ENCODE peak calls at places on chromosome 10, in eight cellular contexts. E, H, U, G, L, M, T and X are unnamed samples.

GRCh38 chr10:4294996-4295792 is 510.2 kb upstream of the KLF6 start:
- DNase-seq in E (no peak), H (no peak), U (no peak), G (no peak), L (no peak), M (no peak), T (no peak), X (no peak)

GRCh38 chr10:74371696-74372095 is 220.7 kb downstream of the ADK start:
- DNase-seq in E (no peak), H (no peak), U (no peak), G (no peak), L (no peak), M (no peak), T (no peak), X (no peak)

GRCh38 chr10:1643161-1643910 is 94.0 kb downstream of the ADARB2 start:
- DNase-seq in E (no peak), H (no peak), U (no peak), G (no peak), L (peak), M (no peak), T (no peak), X (no peak)

GRCh38 chr10:114729103-114729659 is 71.1 kb upstream of the ABLIM1 start:
- DNase-seq in E (no peak), H (no peak), U (no peak), G (no peak), L (no peak), M (no peak), T (no peak), X (no peak)

GRCh38 chr10:79221110-79222051 is 125.9 kb upstream of the PPIF start:
- DNase-seq in E (no peak), H (no peak), U (peak), G (no peak), L (no peak), M (no peak), T (no peak), X (no peak)

GRCh38 chr10:43160067-43160918 is 22.0 kb downstream of the CSGALNACT2 start:
- DNase-seq in E (no peak), H (no peak), U (peak), G (no peak), L (peak), M (peak), T (no peak), X (no peak)

GRCh38 chr10:70666960-70667798 is 5.1 kb upstream of the ADAMTS14 start:
- DNase-seq in E (no peak), H (no peak), U (no peak), G (no peak), L (no peak), M (no peak), T (no peak), X (no peak)

GRCh38 chr10:33211123-33211878 is 123.2 kb downstream of the NRP1 start:
- DNase-seq in E (no peak), H (no peak), U (peak), G (no peak), L (no peak), M (no peak), T (no peak), X (peak)

GRCh38 chr10:14820775-14821154 is 17.1 kb downstream of the CDNF start:
- DNase-seq in E (no peak), H (no peak), U (no peak), G (no peak), L (no peak), M (no peak), T (no peak), X (no peak)

GRCh38 chr10:14414901-14415300 is 84.2 kb upstream of the FRMD4A start:
- DNase-seq in E (no peak), H (no peak), U (peak), G (no peak), L (no peak), M (no peak), T (no peak), X (no peak)

GRCh38 chr10:54372164-54372563 is 428.9 kb downstream of the PCDH15 start:
- DNase-seq in E (no peak), H (no peak), U (no peak), G (no peak), L (no peak), M (no peak), T (no peak), X (no peak)

GRCh38 chr10:772227-772637 is 82.8 kb upstream of the DIP2C start:
- DNase-seq in E (no peak), H (no peak), U (no peak), G (no peak), L (no peak), M (no peak), T (peak), X (no peak)

GRCh38 chr10:132411561-132412253 is 14.7 kb downstream of the PWWP2B start:
- DNase-seq in E (no peak), H (no peak), U (peak), G (no peak), L (no peak), M (no peak), T (no peak), X (no peak)

GRCh38 chr10:78780551-78780961 is 288.2 kb upstream of the ZMIZ1 start:
- DNase-seq in E (no peak), H (no peak), U (no peak), G (no peak), L (no peak), M (no peak), T (peak), X (no peak)

GRCh38 chr10:119233123-119233820 is 25.9 kb downstream of the GRK5 start:
- DNase-seq in E (no peak), H (no peak), U (no peak), G (no peak), L (no peak), M (no peak), T (no peak), X (no peak)

GRCh38 chr10:5631936-5632335 is 34.5 kb downstream of the ASB13 start:
- DNase-seq in E (no peak), H (no peak), U (no peak), G (no peak), L (no peak), M (no peak), T (peak), X (no peak)

GRCh38 chr10:80187465-80188409 is 17.6 kb downstream of the ANXA11 start:
- DNase-seq in E (no peak), H (peak), U (no peak), G (no peak), L (peak), M (peak), T (no peak), X (no peak)

GRCh38 chr10:132134541-132135397 is 52.0 kb upstream of the DPYSL4 start:
- DNase-seq in E (no peak), H (no peak), U (no peak), G (no peak), L (no peak), M (no peak), T (no peak), X (no peak)

GRCh38 chr10:121070257-121070656 is 219.1 kb downstream of the WDR11 start:
- DNase-seq in E (peak), H (no peak), U (no peak), G (no peak), L (no peak), M (no peak), T (no peak), X (no peak)

GRCh38 chr10:104735036-104735435 is 93.9 kb downstream of the SORCS3 start:
- DNase-seq in E (no peak), H (no peak), U (no peak), G (no peak), L (no peak), M (no peak), T (no peak), X (no peak)

GRCh38 chr10:12978885-12979284 is 22.6 kb downstream of the CCDC3 start:
- DNase-seq in E (no peak), H (no peak), U (no peak), G (no peak), L (no peak), M (no peak), T (no peak), X (no peak)

GRCh38 chr10:13593560-13593959 is 6.8 kb downstream of the PRPF18 start:
- DNase-seq in E (no peak), H (no peak), U (no peak), G (no peak), L (no peak), M (no peak), T (no peak), X (no peak)

GRCh38 chr10:8054498-8055407 is at the start of gene GATA3:
- DNase-seq in E (no peak), H (peak), U (peak), G (peak), L (peak), M (peak), T (no peak), X (peak)

GRCh38 chr10:107413971-107414370 is 249.5 kb upstream of the SORCS1 start:
- DNase-seq in E (no peak), H (no peak), U (no peak), G (no peak), L (no peak), M (no peak), T (no peak), X (no peak)

GRCh38 chr10:5900247-5900646 is 10.2 kb downstream of the FBH1 start:
- DNase-seq in E (no peak), H (no peak), U (no peak), G (no peak), L (no peak), M (no peak), T (no peak), X (no peak)

GRCh38 chr10:22491931-22492615 is 146.8 kb downstream of the SPAG6 start:
- DNase-seq in E (no peak), H (peak), U (no peak), G (no peak), L (no peak), M (no peak), T (no peak), X (no peak)

GRCh38 chr10:99346247-99346646 is 17.1 kb downstream of the CNNM1 start:
- DNase-seq in E (no peak), H (no peak), U (no peak), G (no peak), L (no peak), M (no peak), T (no peak), X (peak)

GRCh38 chr10:74227697-74228424 is 76.8 kb downstream of the ADK start:
- DNase-seq in E (no peak), H (no peak), U (peak), G (no peak), L (no peak), M (no peak), T (no peak), X (peak)

GRCh38 chr10:80945267-80945880 is 407.7 kb downstream of the SH2D4B start:
- DNase-seq in E (no peak), H (no peak), U (no peak), G (no peak), L (no peak), M (no peak), T (no peak), X (no peak)

GRCh38 chr10:129932182-129932581 is 31.9 kb downstream of the EBF3 start:
- DNase-seq in E (no peak), H (no peak), U (no peak), G (no peak), L (no peak), M (no peak), T (no peak), X (no peak)

GRCh38 chr10:79241990-79242619 is 105.2 kb upstream of the PPIF start:
- DNase-seq in E (no peak), H (no peak), U (peak), G (peak), L (peak), M (peak), T (peak), X (peak)